ENCODE peak calls at places on chromosomes 6 and 20, in eight cellular contexts. One of them, this sample, is unnamed.

GRCh38 chr6:111730835-111731234 is 125.2 kb upstream of the TRAF3IP2 start:
- DNase-seq in fibroblast of lung: peak; percentile 52
- DNase-seq in CD8-positive, alpha-beta T cell: no peak
- DNase-seq in adrenal gland: peak; percentile 32
- DNase-seq in trophoblast cell: no peak
- DNase-seq in prostate gland: no peak
- DNase-seq in upper lobe of right lung: no peak
- DNase-seq in colonic mucosa: no peak
- DNase-seq in this sample: peak; percentile 89

GRCh38 chr6:77880501-77880900 is 227.7 kb downstream of the MEI4 start:
- DNase-seq in fibroblast of lung: no peak
- DNase-seq in CD8-positive, alpha-beta T cell: no peak
- DNase-seq in adrenal gland: no peak
- DNase-seq in trophoblast cell: peak; percentile 27
- DNase-seq in prostate gland: no peak
- DNase-seq in upper lobe of right lung: no peak
- DNase-seq in colonic mucosa: no peak
- DNase-seq in this sample: no peak

GRCh38 chr6:137777299-137778075 is 89.6 kb upstream of the TNFAIP3 start:
- DNase-seq in fibroblast of lung: peak; percentile 63
- DNase-seq in CD8-positive, alpha-beta T cell: no peak
- DNase-seq in adrenal gland: no peak
- DNase-seq in trophoblast cell: peak; percentile 37
- DNase-seq in prostate gland: no peak
- DNase-seq in upper lobe of right lung: no peak
- DNase-seq in colonic mucosa: no peak
- DNase-seq in this sample: no peak

GRCh38 chr20:36988494-36988966 is 37.0 kb upstream of the SAMHD1 start:
- DNase-seq in fibroblast of lung: peak; percentile 11
- DNase-seq in CD8-positive, alpha-beta T cell: no peak
- DNase-seq in adrenal gland: no peak
- DNase-seq in trophoblast cell: no peak
- DNase-seq in prostate gland: no peak
- DNase-seq in upper lobe of right lung: no peak
- DNase-seq in colonic mucosa: no peak
- DNase-seq in this sample: no peak

GRCh38 chr6:61562098-61562497 is 723.9 kb downstream of the KHDRBS2 start:
- DNase-seq in fibroblast of lung: no peak
- DNase-seq in CD8-positive, alpha-beta T cell: no peak
- DNase-seq in adrenal gland: no peak
- DNase-seq in trophoblast cell: no peak
- DNase-seq in prostate gland: no peak
- DNase-seq in upper lobe of right lung: no peak
- DNase-seq in colonic mucosa: no peak
- DNase-seq in this sample: no peak

GRCh38 chr6:144296973-144297372 is 11.8 kb downstream of the UTRN start:
- DNase-seq in fibroblast of lung: no peak
- DNase-seq in CD8-positive, alpha-beta T cell: no peak
- DNase-seq in adrenal gland: peak; percentile 60
- DNase-seq in trophoblast cell: no peak
- DNase-seq in prostate gland: peak; percentile 81
- DNase-seq in upper lobe of right lung: no peak
- DNase-seq in colonic mucosa: no peak
- DNase-seq in this sample: no peak

GRCh38 chr20:61597996-61598395 is 345.9 kb downstream of the CDH4 start:
- DNase-seq in fibroblast of lung: no peak
- DNase-seq in CD8-positive, alpha-beta T cell: no peak
- DNase-seq in adrenal gland: no peak
- DNase-seq in trophoblast cell: no peak
- DNase-seq in prostate gland: no peak
- DNase-seq in upper lobe of right lung: no peak
- DNase-seq in colonic mucosa: no peak
- DNase-seq in this sample: no peak

GRCh38 chr6:125985967-125986294 is 409 bp upstream of the TRMT11 start:
- DNase-seq in fibroblast of lung: no peak
- DNase-seq in CD8-positive, alpha-beta T cell: no peak
- DNase-seq in adrenal gland: no peak
- DNase-seq in trophoblast cell: no peak
- DNase-seq in prostate gland: no peak
- DNase-seq in upper lobe of right lung: no peak
- DNase-seq in colonic mucosa: no peak
- DNase-seq in this sample: no peak

GRCh38 chr6:153121311-153121710 is 9.8 kb downstream of the RGS17 start:
- DNase-seq in fibroblast of lung: no peak
- DNase-seq in CD8-positive, alpha-beta T cell: no peak
- DNase-seq in adrenal gland: no peak
- DNase-seq in trophoblast cell: no peak
- DNase-seq in prostate gland: no peak
- DNase-seq in upper lobe of right lung: no peak
- DNase-seq in colonic mucosa: no peak
- DNase-seq in this sample: no peak

GRCh38 chr6:72651191-72651590 is 29.3 kb downstream of the KCNQ5 start:
- DNase-seq in fibroblast of lung: no peak
- DNase-seq in CD8-positive, alpha-beta T cell: no peak
- DNase-seq in adrenal gland: no peak
- DNase-seq in trophoblast cell: no peak
- DNase-seq in prostate gland: no peak
- DNase-seq in upper lobe of right lung: no peak
- DNase-seq in colonic mucosa: no peak
- DNase-seq in this sample: no peak

GRCh38 chr6:38144365-38144764 is 324.8 kb downstream of the ZFAND3 start:
- DNase-seq in fibroblast of lung: no peak
- DNase-seq in CD8-positive, alpha-beta T cell: no peak
- DNase-seq in adrenal gland: no peak
- DNase-seq in trophoblast cell: no peak
- DNase-seq in prostate gland: no peak
- DNase-seq in upper lobe of right lung: peak; percentile 26
- DNase-seq in colonic mucosa: no peak
- DNase-seq in this sample: no peak

GRCh38 chr6:2881358-2881885 is 21.7 kb downstream of the SERPINB9 start:
- DNase-seq in fibroblast of lung: no peak
- DNase-seq in CD8-positive, alpha-beta T cell: no peak
- DNase-seq in adrenal gland: no peak
- DNase-seq in trophoblast cell: no peak
- DNase-seq in prostate gland: no peak
- DNase-seq in upper lobe of right lung: no peak
- DNase-seq in colonic mucosa: no peak
- DNase-seq in this sample: no peak

GRCh38 chr6:2876210-2877056 is 26.7 kb downstream of the SERPINB9 start:
- DNase-seq in fibroblast of lung: peak; percentile 92
- DNase-seq in CD8-positive, alpha-beta T cell: no peak
- DNase-seq in adrenal gland: peak; percentile 89
- DNase-seq in trophoblast cell: peak; percentile 80
- DNase-seq in prostate gland: no peak
- DNase-seq in upper lobe of right lung: peak; percentile 86
- DNase-seq in colonic mucosa: peak; percentile 74
- DNase-seq in this sample: peak; percentile 77

GRCh38 chr6:2877057-2877882 is 25.8 kb downstream of the SERPINB9 start:
- DNase-seq in fibroblast of lung: peak; percentile 67
- DNase-seq in CD8-positive, alpha-beta T cell: no peak
- DNase-seq in adrenal gland: no peak
- DNase-seq in trophoblast cell: peak; percentile 65
- DNase-seq in prostate gland: no peak
- DNase-seq in upper lobe of right lung: no peak
- DNase-seq in colonic mucosa: peak; percentile 54
- DNase-seq in this sample: no peak

GRCh38 chr6:2875840-2876207 is 27.3 kb downstream of the SERPINB9 start:
- DNase-seq in fibroblast of lung: no peak
- DNase-seq in CD8-positive, alpha-beta T cell: no peak
- DNase-seq in adrenal gland: peak; percentile 57
- DNase-seq in trophoblast cell: no peak
- DNase-seq in prostate gland: no peak
- DNase-seq in upper lobe of right lung: peak; percentile 78
- DNase-seq in colonic mucosa: peak; percentile 64
- DNase-seq in this sample: peak; percentile 76

DNA sequence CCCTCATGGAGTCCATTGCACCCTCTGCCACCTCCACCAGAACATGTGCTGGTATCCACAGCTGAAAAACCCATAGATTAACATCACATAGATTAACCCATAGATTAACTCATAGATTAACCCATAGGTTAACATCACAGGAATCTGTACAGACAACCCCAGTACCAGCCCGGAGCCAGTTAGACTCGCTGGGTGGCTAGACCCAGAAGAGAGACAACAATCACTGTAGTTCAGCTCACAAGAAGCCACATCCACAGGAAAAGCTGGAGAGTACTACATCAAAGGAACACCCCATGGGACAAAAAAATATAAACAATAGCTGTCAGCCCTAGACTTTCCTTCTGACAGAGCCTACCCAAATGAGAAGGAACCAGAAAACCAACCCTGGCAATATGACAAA is 25.1 kb downstream of the SERPINB9 start:
- DNase-seq in fibroblast of lung: no peak
- DNase-seq in CD8-positive, alpha-beta T cell: no peak
- DNase-seq in adrenal gland: no peak
- DNase-seq in trophoblast cell: peak; percentile 68
- DNase-seq in prostate gland: no peak
- DNase-seq in upper lobe of right lung: no peak
- DNase-seq in colonic mucosa: no peak
- DNase-seq in this sample: no peak
- H3K27ac ChIP-seq in fibroblast of lung: no peak overlapping the region
- H3K27ac ChIP-seq in CD8-positive, alpha-beta T cell: peak overlapping the region; percentile 24
- H3K27ac ChIP-seq in adrenal gland: peak overlapping the region; percentile 85
- H3K27ac ChIP-seq in trophoblast cell: peak overlapping the region; percentile 22
- H3K27ac ChIP-seq in prostate gland: no peak overlapping the region
- H3K27ac ChIP-seq in upper lobe of right lung: no peak overlapping the region
- H3K27ac ChIP-seq in colonic mucosa: no peak overlapping the region
- H3K27ac ChIP-seq in this sample: no peak overlapping the region

DNA sequence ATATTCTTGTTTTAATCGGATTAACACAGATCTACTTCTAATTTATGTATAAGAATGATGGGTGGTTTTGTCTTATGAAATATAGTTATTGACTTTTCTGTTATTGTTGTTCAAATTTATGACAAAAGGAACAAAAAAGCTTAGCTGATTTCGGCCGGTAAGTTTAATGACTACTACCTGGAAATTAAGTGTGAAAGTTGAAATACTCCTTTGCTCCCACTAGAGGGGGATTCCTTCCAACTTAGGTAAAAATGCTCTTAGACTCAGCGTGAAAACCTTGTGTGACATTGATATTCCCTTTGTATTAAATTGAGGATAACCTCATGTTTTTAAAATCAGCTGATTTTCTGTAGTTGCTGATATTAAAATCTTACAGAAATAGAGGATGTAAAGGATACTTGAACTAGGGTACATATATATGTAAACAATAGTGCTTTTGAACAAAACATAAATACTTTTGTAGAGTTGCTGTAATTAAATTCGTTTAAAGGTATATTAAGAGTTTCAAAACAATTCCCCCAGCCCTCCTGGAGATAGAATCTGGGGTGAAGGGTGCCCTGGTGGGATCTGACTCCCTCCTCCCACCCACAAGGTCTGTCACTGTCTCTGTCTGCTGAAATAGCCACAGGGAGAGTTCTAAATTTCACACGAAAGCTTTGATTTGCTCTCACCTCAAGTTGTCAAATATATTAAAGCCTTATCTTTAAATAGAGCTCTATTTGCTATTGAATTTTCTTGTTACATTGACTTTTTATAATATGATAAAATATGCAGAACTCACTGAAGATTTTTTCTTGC is 257.5 kb downstream of the ARID1B start:
- DNase-seq in fibroblast of lung: peak; percentile 81
- DNase-seq in CD8-positive, alpha-beta T cell: no peak
- DNase-seq in adrenal gland: no peak
- DNase-seq in trophoblast cell: no peak
- DNase-seq in prostate gland: no peak
- DNase-seq in upper lobe of right lung: no peak
- DNase-seq in colonic mucosa: no peak
- DNase-seq in this sample: no peak
- H3K4me3 ChIP-seq in fibroblast of lung: no peak overlapping the region
- H3K4me3 ChIP-seq in CD8-positive, alpha-beta T cell: no peak overlapping the region
- H3K4me3 ChIP-seq in adrenal gland: no peak overlapping the region
- H3K4me3 ChIP-seq in trophoblast cell: no peak overlapping the region
- H3K4me3 ChIP-seq in prostate gland: no peak overlapping the region
- H3K4me3 ChIP-seq in upper lobe of right lung: no peak overlapping the region
- H3K4me3 ChIP-seq in colonic mucosa: no peak overlapping the region
- H3K4me3 ChIP-seq in this sample: no peak overlapping the region

DNA sequence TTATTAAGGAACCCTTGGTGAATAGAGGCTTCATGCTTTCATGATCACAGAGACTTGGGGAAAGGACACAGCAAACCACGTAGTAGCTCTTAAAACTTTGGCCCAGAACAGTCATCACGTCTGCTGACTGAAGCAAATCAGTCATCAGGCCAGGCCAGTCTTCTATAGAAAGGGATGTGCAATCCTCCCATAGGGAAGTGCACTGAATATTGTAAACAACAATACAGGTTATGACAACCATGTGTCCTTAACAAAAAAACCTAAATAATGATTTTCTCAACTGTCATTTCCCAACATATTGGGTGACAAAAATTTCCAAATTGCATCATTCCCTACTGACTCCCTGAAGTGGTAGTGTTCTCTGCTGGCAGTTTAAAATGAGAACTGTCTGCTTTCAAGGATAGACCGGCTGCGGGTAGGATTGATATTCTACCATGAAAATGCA is 388.2 kb upstream of the CITED2 start:
- DNase-seq in fibroblast of lung: peak; percentile 68
- DNase-seq in CD8-positive, alpha-beta T cell: no peak
- DNase-seq in adrenal gland: no peak
- DNase-seq in trophoblast cell: peak; percentile 67
- DNase-seq in prostate gland: no peak
- DNase-seq in upper lobe of right lung: no peak
- DNase-seq in colonic mucosa: no peak
- DNase-seq in this sample: no peak
- H3K4me1 ChIP-seq in fibroblast of lung: peaks cover 10% of the 10 kb centered on the region
- H3K4me1 ChIP-seq in CD8-positive, alpha-beta T cell: no peaks in the 10 kb centered on the region
- H3K4me1 ChIP-seq in adrenal gland: peaks cover 15% of the 10 kb centered on the region
- H3K4me1 ChIP-seq in trophoblast cell: no peaks in the 10 kb centered on the region
- H3K4me1 ChIP-seq in prostate gland: no peaks in the 10 kb centered on the region
- H3K4me1 ChIP-seq in upper lobe of right lung: peaks cover 34% of the 10 kb centered on the region
- H3K4me1 ChIP-seq in colonic mucosa: no peaks in the 10 kb centered on the region
- H3K4me1 ChIP-seq in this sample: peaks cover 3% of the 10 kb centered on the region

GRCh38 chr20:45034436-45034835 is 66.5 kb downstream of the KCNS1 start:
- DNase-seq in fibroblast of lung: no peak
- DNase-seq in CD8-positive, alpha-beta T cell: no peak
- DNase-seq in adrenal gland: no peak
- DNase-seq in trophoblast cell: no peak
- DNase-seq in prostate gland: no peak
- DNase-seq in upper lobe of right lung: no peak
- DNase-seq in colonic mucosa: no peak
- DNase-seq in this sample: no peak
- H3K27ac ChIP-seq in fibroblast of lung: no peak overlapping the region
- H3K27ac ChIP-seq in CD8-positive, alpha-beta T cell: no peak overlapping the region
- H3K27ac ChIP-seq in adrenal gland: no peak overlapping the region
- H3K27ac ChIP-seq in trophoblast cell: no peak overlapping the region
- H3K27ac ChIP-seq in prostate gland: no peak overlapping the region
- H3K27ac ChIP-seq in upper lobe of right lung: no peak overlapping the region
- H3K27ac ChIP-seq in colonic mucosa: no peak overlapping the region
- H3K27ac ChIP-seq in this sample: no peak overlapping the region

This sample was measured in right cardiac atrium.